ENCODE peak calls at places on chromosome 16, in six cellular contexts. G is NB4; N is ovary; C is left ventricle myocardium inferior; A is foreskin fibroblast; X is CD8-positive, alpha-beta T cell. J is an unnamed sample.

GRCh38 chr16:46853713-46854443 is 22.9 kb upstream of the C16orf87 start:
- DNase-seq in G (peak; percentile 82), N (peak; percentile 88), C (peak; percentile 71), A (peak; percentile 57), X (peak; percentile 57), J (peak; percentile 67)

GRCh38 chr16:74224828-74225227 is 71.8 kb upstream of the PSMD7 start:
- DNase-seq in G (no peak), N (no peak), C (no peak), A (no peak), X (no peak), J (no peak)

GRCh38 chr16:361872-362701 is 8.3 kb downstream of the MRPL28 start:
- DNase-seq in G (peak; percentile 79), N (peak; percentile 78), C (peak; percentile 63), A (peak; percentile 69), X (peak; percentile 77), J (peak; percentile 44)

GRCh38 chr16:46918905-46919792 is 35.0 kb downstream of the GPT2 start:
- DNase-seq in G (no peak), N (no peak), C (no peak), A (no peak), X (no peak), J (no peak)

GRCh38 chr16:9090101-9090959 is 1.1 kb upstream of the HAPSTR1 start:
- DNase-seq in G (no peak), N (peak; percentile 74), C (peak; percentile 39), A (no peak), X (peak; percentile 39), J (no peak)

GRCh38 chr16:56830669-56831068 is 34.3 kb upstream of the SLC12A3 start:
- DNase-seq in G (no peak), N (no peak), C (no peak), A (no peak), X (no peak), J (no peak)

GRCh38 chr16:82675300-82675699 is 48.5 kb downstream of the CDH13 start:
- DNase-seq in G (no peak), N (no peak), C (no peak), A (no peak), X (no peak), J (peak; percentile 34)

GRCh38 chr16:80113876-80114574 is 426.8 kb upstream of the DYNLRB2 start:
- DNase-seq in G (no peak), N (no peak), C (no peak), A (no peak), X (no peak), J (no peak)

GRCh38 chr16:71807905-71808592 is 585 bp downstream of the AP1G1 start:
- DNase-seq in G (peak; percentile 55), N (no peak), C (peak; percentile 20), A (peak; percentile 13), X (no peak), J (no peak)

GRCh38 chr16:71350821-71351557 is 7.5 kb upstream of the CALB2 start:
- DNase-seq in G (no peak), N (no peak), C (no peak), A (no peak), X (no peak), J (no peak)

GRCh38 chr16:19963306-19963705 is 78.7 kb upstream of the GPRC5B start:
- DNase-seq in G (no peak), N (no peak), C (peak; percentile 38), A (no peak), X (no peak), J (peak; percentile 11)

GRCh38 chr16:85173981-85174751 is 61.9 kb upstream of the CIBAR2 start:
- DNase-seq in G (no peak), N (peak; percentile 66), C (no peak), A (peak; percentile 90), X (no peak), J (no peak)

GRCh38 chr16:89344846-89345577 is 127.5 kb downstream of the ZNF778 start:
- DNase-seq in G (no peak), N (peak; percentile 39), C (no peak), A (no peak), X (no peak), J (no peak)

GRCh38 chr16:4800290-4801041 is 2.0 kb downstream of the ROGDI start:
- DNase-seq in G (peak; percentile 99), N (peak; percentile 49), C (peak; percentile 65), A (no peak), X (no peak), J (no peak)

GRCh38 chr16:27698266-27698665 is 148.3 kb downstream of the KATNIP start:
- DNase-seq in G (peak; percentile 19), N (peak; percentile 27), C (no peak), A (no peak), X (no peak), J (no peak)

GRCh38 chr16:47033176-47033575 is 59.7 kb upstream of the DNAJA2 start:
- DNase-seq in G (no peak), N (peak; percentile 85), C (no peak), A (no peak), X (no peak), J (no peak)

GRCh38 chr16:68997564-68997963 is 107.9 kb upstream of the HAS3 start:
- DNase-seq in G (no peak), N (no peak), C (no peak), A (no peak), X (no peak), J (no peak)

GRCh38 chr16:73329363-73330306 is 281.7 kb upstream of the ZFHX3 start:
- DNase-seq in G (no peak), N (no peak), C (no peak), A (no peak), X (no peak), J (no peak)

GRCh38 chr16:56350491-56351405 is 74.6 kb downstream of the AMFR start:
- DNase-seq in G (no peak), N (peak; percentile 17), C (no peak), A (no peak), X (no peak), J (no peak)

GRCh38 chr16:50884066-50884860 is 142.4 kb downstream of the CYLD start:
- DNase-seq in G (peak; percentile 27), N (no peak), C (no peak), A (no peak), X (peak; percentile 28), J (no peak)
- TF ChIP-seq CTCF in G (peak; percentile 49), N (no peak), C (no peak), A (no peak), X (no peak), J (peak; percentile 22)

GRCh38 chr16:67197704-67198103 is 1.2 kb upstream of the ELMO3 start:
- DNase-seq in G (no peak), N (no peak), C (no peak), A (no peak), X (no peak), J (no peak)

GRCh38 chr16:67199011-67199807 is at the start of gene ELMO3:
- DNase-seq in G (no peak), N (peak; percentile 66), C (no peak), A (no peak), X (no peak), J (no peak)

GRCh38 chr16:67196881-67197280 is 2.0 kb upstream of the ELMO3 start:
- DNase-seq in G (no peak), N (no peak), C (no peak), A (no peak), X (no peak), J (no peak)

GRCh38 chr16:67199808-67200198 is 872 bp downstream of the ELMO3 start:
- DNase-seq in G (no peak), N (peak; percentile 65), C (no peak), A (no peak), X (no peak), J (no peak)

DNA sequence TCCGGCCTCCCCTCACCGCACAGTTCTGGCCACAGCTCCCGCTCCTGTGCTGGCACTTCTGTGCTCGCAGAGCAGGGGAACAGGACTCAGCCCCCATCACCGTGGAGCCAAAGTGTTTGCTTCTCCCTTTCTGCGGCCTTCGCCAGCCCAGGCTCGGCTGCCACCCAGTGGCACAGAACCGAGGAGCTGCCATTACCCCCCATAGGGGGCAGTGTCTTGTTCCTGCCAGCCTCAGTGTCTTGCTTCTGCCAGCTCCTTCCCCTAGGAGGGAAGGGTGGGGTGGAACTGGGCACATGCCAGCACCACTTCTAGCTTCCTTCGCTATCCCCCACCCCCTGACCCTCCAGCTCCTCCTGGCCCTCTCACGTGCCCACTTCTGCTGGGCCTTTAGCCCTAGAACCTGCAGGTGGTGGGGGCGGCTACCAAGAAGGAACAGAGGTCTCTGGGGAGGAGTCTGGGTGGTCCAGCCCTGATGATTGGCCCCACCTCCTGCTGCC is 645 bp upstream of the ELMO3 start:
- DNase-seq in G (peak; percentile 48), N (peak; percentile 66), C (no peak), A (no peak), X (no peak), J (no peak)
- TF ChIP-seq CTCF in G (peak; percentile 62), N (no peak), C (peak; percentile 68), A (peak; percentile 68), X (no peak), J (peak; percentile 71)

GRCh38 chr16:12057276-12057675 is 80.7 kb downstream of the SNX29 start:
- DNase-seq in G (no peak), N (no peak), C (no peak), A (peak; percentile 89), X (no peak), J (no peak)
- TF ChIP-seq CTCF in G (no peak), N (no peak), C (no peak), A (peak; percentile 38), X (no peak), J (no peak)

GRCh38 chr16:62870554-62870953 is 834.3 kb upstream of the CDH8 start:
- DNase-seq in G (peak; percentile 2), N (no peak), C (no peak), A (no peak), X (no peak), J (no peak)
- TF ChIP-seq CTCF in G (no peak), N (no peak), C (no peak), A (no peak), X (no peak), J (no peak)

DNA sequence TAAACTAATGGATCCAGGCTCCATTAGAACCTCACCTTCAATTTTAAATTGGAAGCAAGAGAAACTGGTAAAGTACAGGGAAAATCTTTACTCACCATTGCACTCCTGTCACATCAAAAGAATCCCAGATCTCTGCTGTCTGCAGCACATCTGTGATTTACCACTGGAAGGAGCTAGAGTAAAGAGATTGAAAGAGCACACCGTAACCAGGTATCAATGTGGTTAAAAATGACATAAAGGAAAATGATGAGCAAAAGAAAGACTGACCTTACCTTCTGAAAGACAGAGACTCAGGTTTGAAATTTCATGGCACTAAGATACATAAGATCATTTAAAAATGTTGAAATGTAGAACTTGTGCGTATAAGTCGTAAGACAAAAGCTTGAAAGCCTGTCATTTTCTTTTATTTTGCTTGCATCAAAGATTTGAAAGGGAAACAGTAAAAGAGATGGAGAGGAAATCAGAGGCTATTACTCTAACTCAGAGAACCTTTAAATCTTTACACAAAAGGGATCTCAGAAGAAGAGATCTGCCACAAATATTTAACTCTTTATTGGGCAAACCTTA is 678.2 kb upstream of the GOT2 start:
- DNase-seq in G (no peak), N (no peak), C (no peak), A (no peak), X (no peak), J (no peak)
- TF ChIP-seq CTCF in G (no peak), N (no peak), C (peak; percentile 29), A (peak; percentile 56), X (no peak), J (peak; percentile 70)

GRCh38 chr16:49755291-49755611 is 100.7 kb downstream of the ZNF423 start:
- DNase-seq in G (peak; percentile 53), N (no peak), C (no peak), A (peak; percentile 40), X (no peak), J (peak; percentile 51)
- TF ChIP-seq CTCF in G (peak; percentile 35), N (peak; percentile 45), C (peak; percentile 62), A (peak; percentile 44), X (no peak), J (peak; percentile 67)

GRCh38 chr16:66026211-66026610 is 340.3 kb upstream of the CDH5 start:
- DNase-seq in G (peak; percentile 34), N (no peak), C (no peak), A (no peak), X (no peak), J (no peak)
- TF ChIP-seq CTCF in G (peak; percentile 46), N (no peak), C (peak; percentile 56), A (peak; percentile 28), X (no peak), J (peak; percentile 47)

GRCh38 chr16:54957403-54957802 is 26.7 kb downstream of the IRX5 start:
- DNase-seq in G (peak; percentile 80), N (no peak), C (no peak), A (no peak), X (no peak), J (no peak)
- TF ChIP-seq CTCF in G (peak; percentile 75), N (no peak), C (peak; percentile 52), A (no peak), X (no peak), J (no peak)